ENCODE peak calls at places on chromosomes 5 and 9, in six cellular contexts. K is caudate nucleus; R is A673; C is CD4-positive, alpha-beta memory T cell; O is body of pancreas; P is lower lobe of right lung. Q is an unnamed sample.

GRCh38 chr9:79577969-79578723 is 6.4 kb downstream of the TLE4 start:
- DNase-seq in K (no peak), R (no peak), C (no peak), O (no peak), P (no peak), Q (no peak)

GRCh38 chr5:115602585-115603125 is 376 bp upstream of the TICAM2 start:
- DNase-seq in K (no peak), R (peak), C (no peak), O (no peak), P (no peak), Q (no peak)

GRCh38 chr9:128142061-128142460 is 7.2 kb upstream of the LCN2 start:
- DNase-seq in K (no peak), R (no peak), C (peak), O (no peak), P (peak), Q (no peak)

GRCh38 chr9:13378171-13378570 is 98.7 kb upstream of the MPDZ start:
- DNase-seq in K (no peak), R (no peak), C (no peak), O (no peak), P (no peak), Q (no peak)

GRCh38 chr9:75087824-75088645 is at the start of the genes NMRK1 and OSTF1:
- DNase-seq in K (peak), R (peak), C (peak), O (peak), P (peak), Q (peak)

GRCh38 chr5:160251406-160252155 is 22.3 kb downstream of the FABP6 start:
- DNase-seq in K (no peak), R (no peak), C (no peak), O (no peak), P (no peak), Q (no peak)

GRCh38 chr5:69032009-69032408 is 61.8 kb upstream of the SLC30A5 start:
- DNase-seq in K (no peak), R (peak), C (no peak), O (no peak), P (no peak), Q (no peak)

GRCh38 chr9:94867281-94867841 is 140.9 kb downstream of the AOPEP start:
- DNase-seq in K (no peak), R (peak), C (no peak), O (peak), P (peak), Q (no peak)

GRCh38 chr5:163718256-163718655 is 212.8 kb downstream of the MAT2B start:
- DNase-seq in K (no peak), R (no peak), C (no peak), O (no peak), P (no peak), Q (no peak)

GRCh38 chr5:63247651-63248050 is 669.0 kb downstream of the LRRC70 start:
- DNase-seq in K (no peak), R (no peak), C (no peak), O (no peak), P (no peak), Q (no peak)

GRCh38 chr9:107000218-107000617 is 137.3 kb downstream of the ZNF462 start:
- DNase-seq in K (no peak), R (no peak), C (no peak), O (no peak), P (no peak), Q (no peak)

GRCh38 chr9:137544176-137544755 is 5.9 kb downstream of the PNPLA7 start:
- DNase-seq in K (no peak), R (no peak), C (no peak), O (peak), P (no peak), Q (no peak)

GRCh38 chr5:10049825-10050455 is 199.7 kb downstream of the ATPSCKMT start:
- DNase-seq in K (no peak), R (no peak), C (no peak), O (no peak), P (no peak), Q (no peak)

GRCh38 chr5:128736567-128736966 is 198.5 kb upstream of the FBN2 start:
- DNase-seq in K (peak), R (no peak), C (no peak), O (no peak), P (no peak), Q (peak)

DNA sequence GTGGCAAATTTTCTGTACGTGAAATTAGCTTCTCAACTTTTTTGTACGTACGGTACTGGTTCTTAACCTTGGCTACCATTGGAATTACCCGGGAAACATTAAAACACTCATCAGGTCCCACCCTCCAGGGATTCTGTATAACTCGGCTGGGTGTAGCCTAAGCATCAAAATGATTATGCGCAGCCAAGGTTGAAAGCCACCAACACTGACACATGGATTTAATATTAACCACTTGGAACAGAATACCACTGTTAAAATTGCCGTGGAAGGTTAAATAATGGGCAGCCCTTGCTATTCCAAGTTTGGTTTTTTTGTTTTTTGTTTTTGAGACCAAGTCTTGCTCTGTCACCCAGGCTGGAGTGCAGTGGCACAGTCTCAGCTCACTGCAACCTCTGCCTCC is 17.5 kb downstream of the DNAJA1 start:
- DNase-seq in K (no peak), R (no peak), C (no peak), O (peak), P (no peak), Q (no peak)
- H3K27ac ChIP-seq in K (no peak), R (no peak), C (no peak), O (peak), P (no peak), Q (no peak)

GRCh38 chr9:108297025-108297424 is 558.8 kb downstream of the ACTL7B start:
- DNase-seq in K (no peak), R (no peak), C (no peak), O (peak), P (peak), Q (no peak)
- H3K27ac ChIP-seq in K (no peak), R (no peak), C (no peak), O (no peak), P (no peak), Q (no peak)

GRCh38 chr5:59222687-59223511 is 640.0 kb downstream of the RAB3C start:
- DNase-seq in K (no peak), R (no peak), C (no peak), O (no peak), P (no peak), Q (no peak)

GRCh38 chr5:59218424-59219045 is 635.7 kb downstream of the RAB3C start:
- DNase-seq in K (no peak), R (peak), C (no peak), O (no peak), P (no peak), Q (no peak)

GRCh38 chr5:59216845-59217244 is 634.0 kb downstream of the RAB3C start:
- DNase-seq in K (no peak), R (no peak), C (no peak), O (peak), P (no peak), Q (no peak)

GRCh38 chr5:59221769-59222168 is 638.9 kb downstream of the RAB3C start:
- DNase-seq in K (no peak), R (no peak), C (no peak), O (no peak), P (no peak), Q (no peak)
- H3K27ac ChIP-seq in K (no peak), R (no peak), C (no peak), O (no peak), P (no peak), Q (no peak)

GRCh38 chr5:53423724-53424123 is 56.7 kb upstream of the FST start:
- DNase-seq in K (no peak), R (no peak), C (no peak), O (no peak), P (no peak), Q (no peak)
- H3K27ac ChIP-seq in K (no peak), R (no peak), C (no peak), O (no peak), P (no peak), Q (no peak)

GRCh38 chr9:5509573-5509972 is 758 bp upstream of the PDCD1LG2 start:
- DNase-seq in K (no peak), R (peak), C (no peak), O (no peak), P (no peak), Q (no peak)
- H3K27ac ChIP-seq in K (no peak), R (peak), C (no peak), O (no peak), P (peak), Q (no peak)

DNA sequence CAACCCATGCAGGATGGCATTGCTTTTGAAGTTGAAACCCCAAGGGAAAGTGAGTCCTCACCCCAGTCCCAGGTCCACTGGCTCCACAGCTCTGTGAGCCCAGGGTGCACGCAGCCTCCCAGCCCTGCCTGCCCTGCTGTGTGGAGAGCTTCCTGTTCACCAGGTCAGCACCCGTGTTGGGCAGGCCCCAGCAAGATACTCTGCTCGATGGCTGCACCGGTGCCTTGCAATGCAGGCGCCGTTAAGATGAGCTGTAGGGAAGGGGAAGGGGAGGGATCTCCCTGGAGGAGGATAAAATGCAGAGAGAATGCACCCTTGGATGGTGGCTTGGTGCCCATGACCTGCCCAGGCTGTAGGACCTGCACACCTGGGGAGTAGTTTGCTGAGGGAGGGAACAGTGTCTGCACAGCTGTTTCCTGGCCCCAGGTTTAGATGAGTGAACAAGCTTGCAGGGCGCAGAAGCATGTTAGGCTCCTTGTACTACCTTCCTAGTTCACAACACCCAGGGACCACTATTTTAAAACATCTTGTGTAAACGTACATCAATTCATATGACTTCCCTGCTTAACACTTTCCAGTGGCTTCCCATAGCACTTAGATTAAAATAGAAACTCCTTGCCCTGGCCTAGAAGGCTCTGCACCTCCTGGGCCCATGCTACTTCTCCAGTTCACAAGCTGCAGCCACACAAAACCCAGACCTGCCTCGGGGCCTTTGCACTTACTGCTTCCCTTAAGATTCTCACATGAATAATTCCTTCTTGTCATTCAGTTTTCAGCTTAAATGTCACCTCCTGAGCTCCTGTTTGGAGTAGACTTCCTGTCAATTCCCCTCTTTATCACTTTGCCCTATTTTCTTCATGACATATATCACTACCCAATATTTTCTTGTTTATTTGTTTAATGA is 19.6 kb downstream of the FAT2 start:
- DNase-seq in K (no peak), R (no peak), C (no peak), O (no peak), P (no peak), Q (no peak)
- H3K27ac ChIP-seq in K (no peak), R (no peak), C (no peak), O (no peak), P (no peak), Q (no peak)

GRCh38 chr9:4068914-4069313 is 231.0 kb downstream of the GLIS3 start:
- DNase-seq in K (no peak), R (no peak), C (no peak), O (no peak), P (no peak), Q (no peak)
- H3K27ac ChIP-seq in K (no peak), R (no peak), C (no peak), O (no peak), P (peak), Q (no peak)